ENCODE peak calls at places on chromosomes 16 and 17, in seven cellular contexts. One of them, this sample, is unnamed.

GRCh38 chr17:32265192-32265895 is at the start of gene RHBDL3:
- DNase-seq in neural crest cell: no peak
- DNase-seq in neural progenitor cell: peak
- DNase-seq in colonic mucosa: no peak
- DNase-seq in fibroblast of mammary gland: no peak
- DNase-seq in chondrocyte: no peak
- DNase-seq in GM12865: no peak
- DNase-seq in this sample: no peak

GRCh38 chr16:65672960-65673359 is 551.1 kb upstream of the CDH11 start:
- DNase-seq in neural crest cell: no peak
- DNase-seq in chondrocyte: no peak
- DNase-seq in colonic mucosa: no peak
- DNase-seq in GM12865: no peak
- DNase-seq in neural progenitor cell: no peak
- DNase-seq in fibroblast of mammary gland: peak
- DNase-seq in this sample: no peak

GRCh38 chr16:86403056-86403455 is 107.3 kb upstream of the FOXF1 start:
- DNase-seq in neural crest cell: no peak
- DNase-seq in chondrocyte: no peak
- DNase-seq in fibroblast of mammary gland: no peak
- DNase-seq in colonic mucosa: no peak
- DNase-seq in neural progenitor cell: no peak
- DNase-seq in GM12865: no peak
- DNase-seq in this sample: no peak

GRCh38 chr17:62653831-62654829 is 26.7 kb downstream of the MRC2 start:
- DNase-seq in neural crest cell: no peak
- DNase-seq in colonic mucosa: peak
- DNase-seq in neural progenitor cell: peak
- DNase-seq in GM12865: no peak
- DNase-seq in chondrocyte: peak
- DNase-seq in fibroblast of mammary gland: peak
- DNase-seq in this sample: no peak

GRCh38 chr16:69367980-69368379 is 16.4 kb upstream of the TMED6 start:
- DNase-seq in colonic mucosa: no peak
- DNase-seq in fibroblast of mammary gland: peak
- DNase-seq in GM12865: no peak
- DNase-seq in chondrocyte: no peak
- DNase-seq in neural progenitor cell: no peak
- DNase-seq in neural crest cell: no peak
- DNase-seq in this sample: no peak

GRCh38 chr17:80264048-80264792 is 3.6 kb downstream of the RNF213 start:
- DNase-seq in neural crest cell: no peak
- DNase-seq in neural progenitor cell: no peak
- DNase-seq in colonic mucosa: no peak
- DNase-seq in GM12865: peak
- DNase-seq in chondrocyte: no peak
- DNase-seq in fibroblast of mammary gland: no peak
- DNase-seq in this sample: no peak

GRCh38 chr16:12518238-12519004 is 285.3 kb downstream of the CPPED1 start:
- DNase-seq in neural crest cell: no peak
- DNase-seq in chondrocyte: no peak
- DNase-seq in colonic mucosa: no peak
- DNase-seq in GM12865: no peak
- DNase-seq in neural progenitor cell: no peak
- DNase-seq in fibroblast of mammary gland: no peak
- DNase-seq in this sample: no peak

GRCh38 chr17:8264836-8265542 is 15.9 kb downstream of the PFAS start:
- DNase-seq in fibroblast of mammary gland: no peak
- DNase-seq in colonic mucosa: no peak
- DNase-seq in chondrocyte: no peak
- DNase-seq in neural progenitor cell: no peak
- DNase-seq in GM12865: no peak
- DNase-seq in neural crest cell: no peak
- DNase-seq in this sample: no peak

GRCh38 chr17:61338000-61338864 is 61.4 kb upstream of the TBX2 start:
- DNase-seq in GM12865: no peak
- DNase-seq in colonic mucosa: no peak
- DNase-seq in chondrocyte: no peak
- DNase-seq in neural progenitor cell: no peak
- DNase-seq in fibroblast of mammary gland: peak
- DNase-seq in neural crest cell: no peak
- DNase-seq in this sample: no peak

GRCh38 chr16:30369091-30369937 is 980 bp downstream of the TBC1D10B start:
- DNase-seq in neural crest cell: peak
- DNase-seq in chondrocyte: no peak
- DNase-seq in GM12865: no peak
- DNase-seq in colonic mucosa: peak
- DNase-seq in fibroblast of mammary gland: no peak
- DNase-seq in neural progenitor cell: peak
- DNase-seq in this sample: no peak

GRCh38 chr17:16977932-16978331 is 6.0 kb upstream of the TNFRSF13B start:
- DNase-seq in neural progenitor cell: no peak
- DNase-seq in chondrocyte: no peak
- DNase-seq in neural crest cell: no peak
- DNase-seq in fibroblast of mammary gland: no peak
- DNase-seq in GM12865: peak
- DNase-seq in colonic mucosa: no peak
- DNase-seq in this sample: peak

GRCh38 chr16:28879261-28879840 is 1.1 kb downstream of the ATP2A1 start:
- DNase-seq in colonic mucosa: peak
- DNase-seq in chondrocyte: no peak
- DNase-seq in fibroblast of mammary gland: no peak
- DNase-seq in neural crest cell: no peak
- DNase-seq in GM12865: no peak
- DNase-seq in neural progenitor cell: peak
- DNase-seq in this sample: no peak

GRCh38 chr16:56936491-56936890 is 4.5 kb downstream of the HERPUD1 start:
- DNase-seq in chondrocyte: no peak
- DNase-seq in fibroblast of mammary gland: no peak
- DNase-seq in colonic mucosa: no peak
- DNase-seq in neural progenitor cell: no peak
- DNase-seq in GM12865: no peak
- DNase-seq in neural crest cell: no peak
- DNase-seq in this sample: no peak

GRCh38 chr17:16987830-16988601 is 16.1 kb upstream of the TNFRSF13B start:
- DNase-seq in chondrocyte: no peak
- DNase-seq in neural crest cell: no peak
- DNase-seq in GM12865: peak
- DNase-seq in neural progenitor cell: peak
- DNase-seq in fibroblast of mammary gland: peak
- DNase-seq in colonic mucosa: peak
- DNase-seq in this sample: no peak

DNA sequence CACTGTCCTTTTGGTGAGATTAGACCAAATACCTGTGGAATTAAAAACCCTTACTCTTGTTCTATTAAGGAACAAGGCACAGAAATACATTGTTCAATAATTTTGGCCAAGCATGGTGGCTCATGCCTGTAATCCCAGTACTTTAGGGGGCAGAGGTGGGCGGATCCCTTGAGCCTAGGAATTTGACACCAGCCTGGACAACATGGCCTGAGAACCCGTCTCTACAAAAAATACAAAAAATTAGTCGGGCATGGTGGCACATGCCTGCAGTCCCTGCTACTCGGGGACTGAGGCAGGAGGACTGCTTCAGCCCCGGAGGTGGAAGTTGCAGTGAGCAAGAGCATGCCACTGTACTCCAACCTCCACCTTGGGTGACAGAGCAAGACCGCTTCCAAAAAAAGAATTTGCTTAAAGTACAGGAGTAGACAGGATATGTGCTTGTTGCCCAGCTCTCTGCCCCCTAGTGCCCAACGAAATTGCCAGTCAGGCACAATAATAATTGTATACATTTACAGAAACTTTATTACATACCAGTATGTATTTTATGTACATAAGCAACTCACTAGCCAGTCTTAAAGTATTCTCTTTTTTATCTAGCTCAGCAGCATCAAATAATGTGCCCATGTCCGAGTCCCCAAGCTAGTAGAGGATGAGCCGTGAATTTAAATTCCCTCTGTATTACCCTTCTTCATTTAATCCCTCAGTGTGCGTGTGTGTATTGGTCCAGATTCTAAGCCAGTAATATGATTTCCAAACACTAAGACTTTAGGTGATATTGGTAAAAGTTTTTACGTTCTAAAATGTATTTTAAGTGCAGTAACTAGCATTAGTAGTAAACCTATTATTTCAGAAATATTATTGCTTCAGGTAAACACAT is 1.4 kb downstream of the THUMPD1 start:
- DNase-seq in GM12865: peak
- DNase-seq in colonic mucosa: peak
- DNase-seq in chondrocyte: no peak
- DNase-seq in neural crest cell: no peak
- DNase-seq in fibroblast of mammary gland: peak
- DNase-seq in neural progenitor cell: no peak
- DNase-seq in this sample: no peak
- TF ChIP-seq CTCF in GM12865: peak
- TF ChIP-seq CTCF in colonic mucosa: peak
- TF ChIP-seq CTCF in chondrocyte: peak
- TF ChIP-seq CTCF in neural crest cell: peak
- TF ChIP-seq CTCF in fibroblast of mammary gland: peak
- TF ChIP-seq CTCF in neural progenitor cell: peak
- TF ChIP-seq CTCF in this sample: peak

DNA sequence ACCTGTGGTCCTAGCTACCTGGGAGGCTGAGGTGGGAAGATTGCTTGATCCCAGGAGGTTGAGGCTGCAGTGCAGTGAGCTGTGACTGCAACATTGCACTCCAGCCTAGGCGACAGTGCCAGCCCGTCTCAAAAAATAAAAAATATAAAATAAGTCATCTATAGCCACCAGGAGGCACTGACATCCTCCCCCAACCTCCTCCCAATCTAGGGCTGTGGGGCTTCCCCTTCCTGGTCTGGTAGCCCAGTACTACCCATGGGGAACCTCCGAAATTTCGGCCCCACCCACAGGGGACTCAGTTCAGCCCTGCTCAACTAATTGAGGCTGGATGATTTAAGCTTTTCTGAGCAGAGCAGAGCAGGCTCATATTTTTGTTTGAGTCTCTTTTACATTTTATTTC is 3.2 kb downstream of the ZSCAN10 start:
- DNase-seq in fibroblast of mammary gland: peak
- DNase-seq in chondrocyte: no peak
- DNase-seq in colonic mucosa: no peak
- DNase-seq in GM12865: peak
- DNase-seq in neural progenitor cell: no peak
- DNase-seq in neural crest cell: no peak
- DNase-seq in this sample: no peak
- TF ChIP-seq CTCF in fibroblast of mammary gland: peak
- TF ChIP-seq CTCF in chondrocyte: peak
- TF ChIP-seq CTCF in colonic mucosa: peak
- TF ChIP-seq CTCF in GM12865: peak
- TF ChIP-seq CTCF in neural progenitor cell: no peak
- TF ChIP-seq CTCF in neural crest cell: peak
- TF ChIP-seq CTCF in this sample: peak

DNA sequence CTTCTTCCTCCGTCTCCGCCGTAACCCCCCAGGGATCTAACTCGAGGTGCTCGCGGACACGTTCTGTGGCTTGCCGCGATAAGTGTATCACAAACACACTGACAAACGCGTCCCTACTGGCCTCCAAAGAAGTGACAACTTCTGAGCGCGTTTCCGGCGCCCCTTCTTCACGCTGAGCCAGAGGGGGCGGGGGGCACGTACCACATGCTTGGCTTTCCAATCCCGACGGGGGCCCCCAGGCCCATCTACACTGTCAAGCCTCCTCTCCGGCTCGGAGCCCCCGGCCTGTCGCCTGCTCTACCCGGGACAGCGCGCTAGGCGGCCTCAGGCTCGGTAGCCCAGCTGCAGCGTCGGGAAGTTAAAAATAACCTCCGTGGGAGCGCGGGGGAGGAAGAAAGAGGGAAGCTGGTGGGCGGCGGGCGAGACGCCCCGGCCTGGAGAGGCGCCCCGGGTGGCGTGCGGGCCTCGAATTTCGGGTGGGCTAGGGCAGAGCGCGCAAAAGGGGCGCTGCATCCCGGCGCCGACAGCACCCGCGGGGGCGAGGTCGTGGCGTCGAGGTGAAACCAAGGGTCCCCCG is 676 bp upstream of the SPHK1 start:
- DNase-seq in GM12865: peak
- DNase-seq in colonic mucosa: peak
- DNase-seq in chondrocyte: no peak
- DNase-seq in fibroblast of mammary gland: peak
- DNase-seq in neural progenitor cell: peak
- DNase-seq in neural crest cell: peak
- DNase-seq in this sample: no peak
- TF ChIP-seq CTCF in GM12865: peak
- TF ChIP-seq CTCF in colonic mucosa: no peak
- TF ChIP-seq CTCF in chondrocyte: peak
- TF ChIP-seq CTCF in fibroblast of mammary gland: peak
- TF ChIP-seq CTCF in neural progenitor cell: peak
- TF ChIP-seq CTCF in neural crest cell: peak
- TF ChIP-seq CTCF in this sample: peak

DNA sequence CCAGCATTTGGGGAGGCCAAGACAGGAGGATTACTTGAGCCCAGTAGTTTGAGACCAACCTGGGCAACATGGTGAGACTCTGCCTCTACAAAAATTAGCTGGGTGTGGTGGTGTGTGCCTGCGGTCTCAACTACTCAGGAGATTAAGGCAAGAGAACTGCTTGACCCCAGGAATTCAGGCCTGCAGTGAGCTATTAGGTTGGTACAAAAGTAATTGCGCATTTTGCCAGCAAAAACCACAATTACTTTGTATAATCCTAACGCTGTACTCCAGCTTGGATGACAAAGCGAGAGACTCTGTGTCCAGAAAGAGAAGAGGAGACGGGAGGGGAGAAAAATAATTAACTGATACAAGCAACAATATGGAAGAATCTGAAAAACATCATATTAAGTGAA is 32.7 kb downstream of the YWHAE start:
- DNase-seq in chondrocyte: no peak
- DNase-seq in colonic mucosa: no peak
- DNase-seq in neural crest cell: no peak
- DNase-seq in neural progenitor cell: peak
- DNase-seq in GM12865: no peak
- DNase-seq in fibroblast of mammary gland: peak
- DNase-seq in this sample: no peak
- TF ChIP-seq CTCF in chondrocyte: no peak
- TF ChIP-seq CTCF in colonic mucosa: no peak
- TF ChIP-seq CTCF in neural crest cell: no peak
- TF ChIP-seq CTCF in neural progenitor cell: no peak
- TF ChIP-seq CTCF in GM12865: no peak
- TF ChIP-seq CTCF in fibroblast of mammary gland: no peak
- TF ChIP-seq CTCF in this sample: no peak

DNA sequence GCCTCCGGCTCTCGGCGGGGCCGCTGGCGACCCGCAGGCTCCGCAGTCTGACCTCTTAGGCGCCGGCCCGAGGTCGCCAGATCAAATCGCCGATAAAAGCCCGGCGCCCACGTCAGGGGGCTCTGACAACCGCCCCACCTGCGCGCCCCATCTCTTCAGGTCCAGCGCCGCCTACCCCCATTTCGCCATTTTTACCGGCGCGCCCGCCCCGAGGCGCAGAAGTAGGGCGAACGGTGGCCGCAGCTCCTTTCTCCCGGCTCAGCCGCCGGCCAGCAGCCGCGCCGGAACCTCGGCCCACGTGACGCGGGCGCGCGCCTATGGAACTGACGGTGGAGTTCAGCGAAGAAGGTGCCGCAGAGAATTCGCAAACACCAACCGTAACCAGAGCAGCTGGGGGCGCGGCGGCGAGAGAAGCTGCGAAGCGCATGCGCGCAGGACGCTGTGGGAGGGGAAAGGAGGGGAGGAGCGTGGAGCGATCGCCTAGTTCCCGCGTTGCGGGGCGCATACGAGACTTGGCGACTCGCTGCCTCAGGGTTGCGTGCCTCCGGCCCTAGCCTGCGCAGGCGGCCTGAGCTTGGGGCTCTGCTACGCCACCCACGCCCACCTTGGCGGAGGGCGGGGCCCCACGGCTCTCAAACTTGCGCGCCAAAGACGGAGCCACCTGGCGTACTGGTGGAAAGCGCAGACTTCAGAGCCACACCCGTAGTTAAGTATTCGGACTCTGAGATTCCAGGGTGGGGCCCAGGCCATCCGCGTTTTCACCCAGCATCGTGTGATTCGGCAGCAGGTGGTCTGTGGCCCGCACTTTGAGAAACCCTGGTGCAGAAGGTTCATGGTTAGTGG is at the start of gene TRIM37:
- DNase-seq in chondrocyte: peak
- DNase-seq in GM12865: peak
- DNase-seq in neural crest cell: peak
- DNase-seq in neural progenitor cell: peak
- DNase-seq in colonic mucosa: peak
- DNase-seq in fibroblast of mammary gland: peak
- DNase-seq in this sample: peak
- TF ChIP-seq CTCF in chondrocyte: peak
- TF ChIP-seq CTCF in GM12865: no peak
- TF ChIP-seq CTCF in neural crest cell: peak
- TF ChIP-seq CTCF in neural progenitor cell: peak
- TF ChIP-seq CTCF in colonic mucosa: no peak
- TF ChIP-seq CTCF in fibroblast of mammary gland: no peak
- TF ChIP-seq CTCF in this sample: no peak